ENCODE peak calls at places on chromosomes 2 and 18, in eight cellular contexts. T is sigmoid colon, C is spleen, M is HCT116, J is erythroblast, Z is adrenal gland, H is lower leg skin, A is heart left ventricle. L is an unnamed sample.
A peak's percentile ranks its signal among the peaks of the same experiment; 100 is the strongest.

GRCh38 chr18:67007085-67007484 is 403.2 kb upstream of the CDH19 start:
- DNase-seq in J (no peak), M (no peak), C (no peak), H (no peak), T (no peak), Z (no peak), A (no peak), L (no peak)

GRCh38 chr2:40434638-40435296 is 17.1 kb downstream of the SLC8A1 start:
- DNase-seq in C (no peak), J (no peak), H (no peak), T (no peak), M (peak; percentile 80), Z (no peak), A (no peak), L (no peak)

GRCh38 chr18:54957295-54957694 is 2.0 kb downstream of the CCDC68 start:
- DNase-seq in C (no peak), A (no peak), Z (no peak), M (no peak), T (no peak), J (no peak), H (no peak), L (no peak)

GRCh38 chr18:63683152-63683551 is 19.6 kb upstream of the SERPINB11 start:
- DNase-seq in H (no peak), T (no peak), J (no peak), C (no peak), M (no peak), Z (no peak), A (no peak), L (peak; percentile 37)

GRCh38 chr2:159651884-159652283 is 35.5 kb upstream of the BAZ2B start:
- DNase-seq in Z (no peak), C (no peak), A (no peak), H (no peak), M (no peak), T (no peak), J (no peak), L (no peak)

GRCh38 chr2:46793423-46794416 is 121.9 kb downstream of the MCFD2 start:
- DNase-seq in T (no peak), A (no peak), Z (no peak), H (no peak), M (no peak), C (no peak), J (no peak), L (no peak)

GRCh38 chr2:160303076-160303475 is 103.0 kb upstream of the ITGB6 start:
- DNase-seq in A (no peak), M (no peak), H (no peak), T (no peak), Z (no peak), J (no peak), C (no peak), L (no peak)

GRCh38 chr2:98911376-98912154 is 24.5 kb downstream of the CRACDL start:
- DNase-seq in Z (no peak), M (no peak), H (no peak), A (no peak), J (no peak), T (peak; percentile 60), C (peak; percentile 63), L (no peak)

GRCh38 chr2:110959233-110959632 is 161.5 kb upstream of the BCL2L11 start:
- DNase-seq in A (no peak), C (no peak), J (no peak), M (no peak), Z (no peak), H (no peak), T (no peak), L (no peak)

GRCh38 chr2:124658373-124658772 is 633.3 kb downstream of the CNTNAP5 start:
- DNase-seq in Z (no peak), T (no peak), H (no peak), C (no peak), M (no peak), J (no peak), A (no peak), L (no peak)

GRCh38 chr2:195514365-195514764 is 142.7 kb upstream of the SLC39A10 start:
- DNase-seq in Z (no peak), H (no peak), J (peak; percentile 45), M (no peak), A (no peak), C (no peak), T (no peak), L (no peak)

GRCh38 chr2:158575051-158575635 is 118.4 kb downstream of the PKP4 start:
- DNase-seq in T (no peak), C (no peak), A (no peak), Z (no peak), H (no peak), J (no peak), M (no peak), L (no peak)

GRCh38 chr2:238085899-238086298 is 14.2 kb upstream of the ESPNL start:
- DNase-seq in H (no peak), M (no peak), Z (no peak), A (no peak), J (no peak), C (no peak), T (no peak), L (no peak)

GRCh38 chr18:9417081-9417841 is 58.1 kb upstream of the RALBP1 start:
- DNase-seq in H (no peak), A (peak; percentile 36), M (no peak), C (no peak), J (no peak), Z (no peak), T (peak; percentile 67), L (no peak)

GRCh38 chr2:57842531-57842930 is 204.1 kb upstream of the VRK2 start:
- DNase-seq in A (no peak), J (no peak), C (no peak), M (no peak), H (no peak), T (no peak), Z (no peak), L (no peak)

GRCh38 chr18:78477840-78478239 is 501.8 kb upstream of the SALL3 start:
- DNase-seq in Z (no peak), C (no peak), M (no peak), H (no peak), A (no peak), J (no peak), T (no peak), L (no peak)

GRCh38 chr2:145091967-145092366 is 572.0 kb upstream of the ZEB2 start:
- DNase-seq in M (no peak), T (no peak), J (no peak), A (no peak), Z (no peak), C (no peak), H (no peak), L (no peak)

GRCh38 chr2:174052639-174052976 is 87.4 kb upstream of the SP3 start:
- DNase-seq in J (peak; percentile 45), T (no peak), A (no peak), H (no peak), C (no peak), Z (no peak), M (no peak), L (no peak)

GRCh38 chr2:185934232-185934631 is 195.6 kb downstream of the FSIP2 start:
- DNase-seq in T (no peak), J (no peak), C (no peak), H (no peak), Z (no peak), M (no peak), A (no peak), L (no peak)

GRCh38 chr2:219489315-219489714 is 9.4 kb upstream of the GMPPA start:
- DNase-seq in H (no peak), M (no peak), A (no peak), J (no peak), C (no peak), Z (no peak), T (no peak), L (no peak)

GRCh38 chr2:47129191-47129711 is 25.9 kb downstream of the STPG4 start:
- DNase-seq in A (no peak), H (no peak), Z (no peak), T (no peak), J (no peak), M (no peak), C (no peak), L (no peak)

GRCh38 chr2:237254369-237254861 is 159.5 kb downstream of the COL6A3 start:
- DNase-seq in M (no peak), T (no peak), A (no peak), Z (no peak), H (no peak), C (no peak), J (no peak), L (no peak)

GRCh38 chr2:197952540-197953202 is 148.3 kb downstream of the PLCL1 start:
- DNase-seq in Z (no peak), M (no peak), A (no peak), C (no peak), H (no peak), T (no peak), J (no peak), L (no peak)

GRCh38 chr2:69741281-69742169 is at the start of gene ANXA4:
- DNase-seq in A (peak; percentile 91), H (peak; percentile 91), J (peak; percentile 66), Z (peak; percentile 74), T (peak; percentile 91), M (peak; percentile 62), C (peak; percentile 91), L (peak; percentile 75)
- TF ChIP-seq POLR2A in A (no peak), H (no peak), J (peak; percentile 21), Z (peak; percentile 56), T (peak; percentile 85), M (peak; percentile 79), C (no peak), L (peak; percentile 75)

GRCh38 chr2:148645925-148646559 is 1.5 kb downstream of the EPC2 start:
- DNase-seq in Z (peak; percentile 38), T (peak; percentile 66), J (peak; percentile 86), H (peak; percentile 54), A (peak; percentile 30), C (no peak), M (peak; percentile 75), L (peak; percentile 46)
- TF ChIP-seq POLR2A in Z (peak; percentile 61), T (no peak), J (no peak), H (no peak), A (no peak), C (no peak), M (no peak), L (no peak)

GRCh38 chr2:77508511-77508910 is 13.7 kb downstream of the LRRTM4 start:
- DNase-seq in H (no peak), C (no peak), M (no peak), A (no peak), Z (no peak), J (no peak), T (no peak), L (no peak)
- TF ChIP-seq POLR2A in H (no peak), C (no peak), M (no peak), A (no peak), Z (no peak), J (no peak), T (no peak), L (no peak)

GRCh38 chr2:119252186-119253113 is 28.8 kb downstream of the STEAP3 start:
- DNase-seq in J (no peak), H (no peak), T (no peak), M (peak; percentile 91), C (no peak), A (no peak), Z (no peak), L (peak; percentile 87)
- TF ChIP-seq POLR2A in J (no peak), H (no peak), T (no peak), M (no peak), C (no peak), A (no peak), Z (no peak), L (no peak)

L was measured in H54.